ENCODE peak calls at places on chromosomes 16 and 17, in seven cellular contexts. N, G, H, A, E, L and S are unnamed samples.
A peak's percentile ranks its signal among the peaks of the same experiment; 100 is the strongest.

GRCh38 chr16:56281256-56281805 is 90.0 kb downstream of the GNAO1 start:
- DNase-seq in N (peak; percentile 68), G (peak; percentile 58), H (peak; percentile 24), A (no peak), E (no peak), L (peak; percentile 66), S (no peak)

GRCh38 chr17:19380551-19381284 is 2.4 kb downstream of the MAPK7 start:
- DNase-seq in N (no peak), G (no peak), H (no peak), A (no peak), E (no peak), L (no peak), S (no peak)

GRCh38 chr17:41705271-41705991 is 6.7 kb upstream of the GAST start:
- DNase-seq in N (peak; percentile 58), G (no peak), H (peak; percentile 39), A (no peak), E (no peak), L (no peak), S (no peak)

GRCh38 chr17:79989106-79989835 is 46.4 kb downstream of the TBC1D16 start:
- DNase-seq in N (no peak), G (no peak), H (no peak), A (no peak), E (no peak), L (no peak), S (no peak)

GRCh38 chr16:31130336-31130812 is 5.2 kb downstream of the PRSS8 start:
- DNase-seq in N (no peak), G (no peak), H (no peak), A (no peak), E (no peak), L (no peak), S (no peak)

GRCh38 chr17:72308744-72309395 is 188.1 kb downstream of the SOX9 start:
- DNase-seq in N (no peak), G (no peak), H (no peak), A (no peak), E (no peak), L (no peak), S (no peak)

GRCh38 chr17:75063201-75063600 is 16.2 kb downstream of the KCTD2 start:
- DNase-seq in N (no peak), G (no peak), H (no peak), A (no peak), E (no peak), L (no peak), S (no peak)

GRCh38 chr16:57530104-57530522 is 6.3 kb downstream of the CCDC102A start:
- DNase-seq in N (no peak), G (peak; percentile 30), H (peak; percentile 59), A (no peak), E (peak; percentile 73), L (peak; percentile 69), S (peak; percentile 69)

GRCh38 chr17:55458287-55458900 is 36.8 kb upstream of the MMD start:
- DNase-seq in N (no peak), G (no peak), H (no peak), A (no peak), E (no peak), L (no peak), S (no peak)

GRCh38 chr17:35934760-35935159 is 4.2 kb upstream of the RDM1 start:
- DNase-seq in N (no peak), G (no peak), H (no peak), A (no peak), E (no peak), L (no peak), S (no peak)

GRCh38 chr16:17131351-17131750 is 339.4 kb downstream of the XYLT1 start:
- DNase-seq in N (no peak), G (no peak), H (no peak), A (no peak), E (no peak), L (no peak), S (no peak)

GRCh38 chr17:142102-142661 is 4.8 kb downstream of the SCGB1C2 start:
- DNase-seq in N (no peak), G (peak; percentile 84), H (peak; percentile 20), A (no peak), E (no peak), L (no peak), S (no peak)

GRCh38 chr17:61867033-61867432 is 3.7 kb upstream of the BRIP1 start:
- DNase-seq in N (no peak), G (no peak), H (no peak), A (no peak), E (no peak), L (no peak), S (no peak)

GRCh38 chr17:77892031-77892430 is 66.5 kb upstream of the TNRC6C start:
- DNase-seq in N (no peak), G (no peak), H (no peak), A (no peak), E (no peak), L (no peak), S (no peak)

GRCh38 chr17:56112086-56112485 is 41.2 kb upstream of the ANKFN1 start:
- DNase-seq in N (no peak), G (no peak), H (no peak), A (no peak), E (no peak), L (no peak), S (no peak)

GRCh38 chr16:16062023-16062932 is 112.9 kb downstream of the ABCC1 start:
- DNase-seq in N (no peak), G (no peak), H (no peak), A (no peak), E (no peak), L (peak; percentile 22), S (no peak)

GRCh38 chr16:79839450-79839849 is 238.9 kb upstream of the MAF start:
- DNase-seq in N (no peak), G (no peak), H (no peak), A (no peak), E (no peak), L (no peak), S (no peak)
- TF ChIP-seq TAF1 in N (no peak), G (no peak), H (no peak), A (no peak), E (no peak), L (no peak), S (no peak)

GRCh38 chr17:50949128-50950001 is 83.2 kb upstream of the TOB1 start:
- DNase-seq in N (no peak), G (no peak), H (no peak), A (no peak), E (no peak), L (no peak), S (no peak)
- TF ChIP-seq TAF1 in N (no peak), G (no peak), H (no peak), A (no peak), E (no peak), L (no peak), S (no peak)

GRCh38 chr17:37661372-37662014 is 18.2 kb upstream of the DDX52 start:
- DNase-seq in N (no peak), G (no peak), H (no peak), A (no peak), E (no peak), L (no peak), S (no peak)

GRCh38 chr17:37651846-37652245 is 8.6 kb upstream of the DDX52 start:
- DNase-seq in N (no peak), G (no peak), H (no peak), A (no peak), E (no peak), L (no peak), S (no peak)

GRCh38 chr17:37662358-37662757 is 19.1 kb upstream of the DDX52 start:
- DNase-seq in N (no peak), G (no peak), H (no peak), A (no peak), E (no peak), L (no peak), S (no peak)

GRCh38 chr17:37659887-37660286 is 16.6 kb upstream of the DDX52 start:
- DNase-seq in N (no peak), G (no peak), H (no peak), A (no peak), E (no peak), L (no peak), S (no peak)

DNA sequence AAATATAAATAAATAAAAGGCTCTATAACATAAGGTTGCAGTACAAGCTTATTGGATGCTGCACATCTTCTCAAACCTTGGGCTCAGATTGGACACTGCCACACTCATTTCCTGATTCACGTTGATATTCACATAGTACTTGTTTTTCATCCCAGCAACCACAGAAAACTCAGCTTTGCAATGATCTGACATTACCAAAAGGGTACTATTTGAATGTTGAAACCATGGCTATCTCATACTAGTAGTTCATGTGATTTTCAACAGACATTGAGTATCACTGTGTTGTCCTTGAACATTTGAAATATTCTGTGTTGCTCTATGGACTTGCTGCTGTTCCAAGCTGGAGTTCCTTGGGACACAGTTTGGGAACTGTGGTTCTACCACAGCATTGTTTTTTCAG is 14.0 kb upstream of the DDX52 start:
- DNase-seq in N (no peak), G (no peak), H (no peak), A (no peak), E (no peak), L (no peak), S (no peak)
- TF ChIP-seq TAF1 in N (no peak), G (no peak), H (no peak), A (no peak), E (no peak), L (no peak), S (no peak)

DNA sequence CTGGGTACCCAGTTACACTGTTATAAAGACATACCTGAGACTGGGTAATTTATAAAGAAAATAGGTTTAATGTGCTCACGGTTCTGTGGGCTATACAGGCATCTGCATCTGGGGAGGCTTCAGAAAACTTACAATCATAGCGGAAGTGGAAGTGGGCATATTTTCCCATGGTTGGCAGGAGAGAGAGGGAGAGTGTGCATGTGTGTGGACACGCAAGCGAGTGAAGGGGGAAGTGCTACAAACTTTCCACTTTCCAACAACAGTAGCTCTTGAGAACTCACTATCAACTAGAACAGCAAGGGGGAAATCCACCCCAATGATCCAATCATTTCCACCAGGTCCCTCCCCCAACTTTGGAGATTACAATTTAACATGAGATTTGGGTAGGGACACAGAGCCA is 11.1 kb downstream of the TAOK1 start:
- DNase-seq in N (no peak), G (no peak), H (no peak), A (no peak), E (no peak), L (no peak), S (no peak)
- TF ChIP-seq TAF1 in N (no peak), G (no peak), H (no peak), A (no peak), E (no peak), L (no peak), S (no peak)

DNA sequence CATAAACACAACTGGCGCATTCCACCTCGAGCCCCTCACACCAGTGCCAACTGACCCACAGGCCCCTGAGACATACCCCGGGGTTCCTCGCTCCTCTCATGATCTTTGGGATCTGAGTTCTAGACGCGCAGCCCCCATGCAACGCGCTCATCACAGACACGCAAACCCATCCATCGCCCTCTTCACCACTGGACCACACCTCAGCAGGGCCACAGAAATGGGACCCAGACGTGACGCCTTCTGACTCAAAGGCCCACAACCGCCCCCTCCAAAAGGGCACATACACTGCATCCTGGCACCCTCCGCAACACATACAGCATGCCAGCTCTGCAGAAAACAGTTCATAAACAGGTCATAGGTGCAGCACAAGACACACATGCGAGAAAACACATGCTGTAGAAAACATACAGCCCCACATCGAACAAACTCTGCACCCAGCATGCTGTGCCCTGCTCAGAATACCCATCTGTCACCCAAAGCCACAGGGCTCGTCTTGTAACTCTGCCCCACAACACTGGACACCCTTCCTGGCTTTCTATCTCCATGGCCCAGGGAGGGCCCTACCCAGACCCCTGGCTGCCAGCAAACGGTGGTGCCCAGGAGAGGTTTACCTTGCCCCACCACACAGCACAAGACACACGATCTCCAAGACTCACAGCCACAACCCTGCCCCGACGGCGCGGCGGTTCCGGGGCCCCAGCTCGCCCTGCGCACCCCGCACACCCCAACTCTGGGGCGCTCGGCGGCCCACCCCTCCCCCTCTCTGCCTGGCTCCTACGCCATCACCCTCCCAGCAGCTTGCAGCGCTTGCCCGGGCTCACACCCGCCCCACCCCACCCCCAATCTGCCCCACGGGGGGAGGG is 924 bp downstream of the ZBTB4 start:
- DNase-seq in N (peak; percentile 69), G (peak; percentile 88), H (no peak), A (no peak), E (peak; percentile 70), L (peak; percentile 50), S (peak; percentile 66)
- TF ChIP-seq TAF1 in N (no peak), G (no peak), H (no peak), A (no peak), E (no peak), L (no peak), S (no peak)